ENCODE peak calls at places on chromosomes 1 and 21, in five cellular contexts. M, C, N, G and Z are unnamed samples.

GRCh38 chr1:63668298-63668697 is 75.1 kb downstream of the PGM1 start:
- DNase-seq in M (no peak), C (no peak), N (no peak), G (no peak), Z (no peak)

GRCh38 chr1:40780678-40781613 is 2.6 kb upstream of the KCNQ4 start:
- DNase-seq in M (no peak), C (no peak), N (no peak), G (no peak), Z (no peak)

GRCh38 chr1:61244114-61244513 is 161.8 kb downstream of the NFIA start:
- DNase-seq in M (no peak), C (no peak), N (no peak), G (peak), Z (no peak)

GRCh38 chr1:230270185-230270939 is 155.8 kb downstream of the PGBD5 start:
- DNase-seq in M (no peak), C (no peak), N (peak), G (peak), Z (no peak)

GRCh38 chr1:70146488-70146887 is 58.9 kb downstream of the LRRC40 start:
- DNase-seq in M (no peak), C (no peak), N (no peak), G (peak), Z (no peak)

GRCh38 chr1:145720556-145720877 is 1.2 kb downstream of the CD160 start:
- DNase-seq in M (no peak), C (peak), N (no peak), G (peak), Z (no peak)

GRCh38 chr1:30087465-30087864 is 635.9 kb downstream of the MATN1 start:
- DNase-seq in M (no peak), C (no peak), N (no peak), G (no peak), Z (peak)

GRCh38 chr1:150061632-150062101 is 5.9 kb upstream of the VPS45 start:
- DNase-seq in M (no peak), C (peak), N (no peak), G (peak), Z (no peak)

GRCh38 chr1:56645663-56646330 is 683 bp downstream of the PRKAA2 start:
- DNase-seq in M (peak), C (peak), N (no peak), G (no peak), Z (peak)

GRCh38 chr1:2927995-2928732 is 93.1 kb upstream of the ACTRT2 start:
- DNase-seq in M (no peak), C (no peak), N (no peak), G (no peak), Z (no peak)

GRCh38 chr21:14901482-14901958 is 163.3 kb downstream of the NRIP1 start:
- DNase-seq in M (no peak), C (peak), N (no peak), G (peak), Z (no peak)

GRCh38 chr1:40592107-40592773 is 60.8 kb downstream of the ZNF684 start:
- DNase-seq in M (no peak), C (peak), N (no peak), G (peak), Z (no peak)

GRCh38 chr1:48741380-48741779 is 35.3 kb downstream of the BEND5 start:
- DNase-seq in M (no peak), C (no peak), N (no peak), G (no peak), Z (no peak)

GRCh38 chr21:37983336-37984095 is 67.3 kb upstream of the KCNJ6 start:
- DNase-seq in M (no peak), C (peak), N (no peak), G (no peak), Z (no peak)